ENCODE peak calls at places on chromosomes 4 and X, in five cellular contexts. N is NCI-H2081, Z is aorta, J is GM12892, Q is NCI-H774. A is an unnamed sample.

GRCh38 chrX:24838624-24839023 is 144.9 kb downstream of the POLA1 start:
- DNase-seq in N (peak), Z (no peak), J (no peak), Q (peak), A (no peak)

GRCh38 chr4:3305610-3306371 is 13.0 kb downstream of the RGS12 start:
- DNase-seq in N (peak), Z (peak), J (no peak), Q (no peak), A (no peak)

GRCh38 chr4:71045256-71045655 is 51.8 kb downstream of the DCK start:
- DNase-seq in N (no peak), Z (no peak), J (no peak), Q (no peak), A (no peak)

GRCh38 chr4:35494955-35495354 is 749.4 kb downstream of the ARAP2 start:
- DNase-seq in N (no peak), Z (peak), J (no peak), Q (no peak), A (no peak)

GRCh38 chrX:71615056-71615455 is 3.3 kb downstream of the CXCR3 start:
- DNase-seq in N (no peak), Z (no peak), J (no peak), Q (no peak), A (no peak)

GRCh38 chr4:182880387-182881356 is 36.5 kb downstream of the DCTD start:
- DNase-seq in N (no peak), Z (no peak), J (no peak), Q (no peak), A (no peak)

GRCh38 chr4:147287588-147287890 is 193.4 kb upstream of the EDNRA start:
- DNase-seq in N (no peak), Z (no peak), J (no peak), Q (no peak), A (no peak)

GRCh38 chr4:126647756-126648396 is 984.9 kb upstream of the INTU start:
- DNase-seq in N (no peak), Z (no peak), J (no peak), Q (no peak), A (peak)

GRCh38 chrX:120090208-120090607 is 12.7 kb upstream of the RHOXF2B start:
- DNase-seq in N (no peak), Z (no peak), J (no peak), Q (no peak), A (no peak)

GRCh38 chr4:188214861-188215260 is 75.6 kb downstream of the TRIML1 start:
- DNase-seq in N (no peak), Z (no peak), J (no peak), Q (no peak), A (no peak)

GRCh38 chrX:149909324-149910177 is 19.8 kb upstream of the HSFX4 start:
- DNase-seq in N (no peak), Z (no peak), J (no peak), Q (no peak), A (no peak)

GRCh38 chr4:164876680-164877324 is at the start of gene APELA:
- DNase-seq in N (peak), Z (no peak), J (peak), Q (no peak), A (no peak)

GRCh38 chr4:156242390-156242789 is 288.7 kb upstream of the CTSO start:
- DNase-seq in N (no peak), Z (no peak), J (no peak), Q (no peak), A (no peak)

GRCh38 chr4:27514711-27515110 is 654.1 kb downstream of the STIM2 start:
- DNase-seq in N (no peak), Z (no peak), J (no peak), Q (no peak), A (no peak)

GRCh38 chrX:51456814-51457213 is 39.6 kb downstream of the NUDT11 start:
- DNase-seq in N (no peak), Z (no peak), J (no peak), Q (peak), A (no peak)

GRCh38 chr4:134337584-134337983 is 136.0 kb upstream of the PABPC4L start:
- DNase-seq in N (no peak), Z (no peak), J (no peak), Q (no peak), A (no peak)

GRCh38 chrX:120302434-120302833 is 8.8 kb downstream of the TMEM255A start:
- DNase-seq in N (no peak), Z (no peak), J (no peak), Q (peak), A (no peak)

GRCh38 chrX:12946838-12947544 is 27.9 kb upstream of the TMSB4X start:
- DNase-seq in N (peak), Z (no peak), J (no peak), Q (peak), A (peak)

GRCh38 chrX:105758784-105759183 is 63.6 kb upstream of the NRK start:
- DNase-seq in N (no peak), Z (no peak), J (no peak), Q (no peak), A (no peak)

GRCh38 chr4:188887905-188888304 is 748.7 kb downstream of the TRIML1 start:
- DNase-seq in N (no peak), Z (no peak), J (no peak), Q (no peak), A (no peak)

GRCh38 chr4:105472871-105473339 is 957 bp downstream of the PPA2 start:
- DNase-seq in N (no peak), Z (no peak), J (peak), Q (no peak), A (no peak)

GRCh38 chr4:101458914-101459313 is 111.6 kb upstream of the PPP3CA start:
- DNase-seq in N (no peak), Z (no peak), J (no peak), Q (no peak), A (no peak)

GRCh38 chrX:2384486-2384885 is 116.3 kb downstream of the DHRSX start:
- DNase-seq in N (no peak), Z (no peak), J (no peak), Q (no peak), A (no peak)

GRCh38 chr4:37540486-37540885 is 145.7 kb downstream of the RELL1 start:
- DNase-seq in N (no peak), Z (no peak), J (no peak), Q (no peak), A (peak)

GRCh38 chr4:2416564-2417195 is 1.8 kb downstream of the ZFYVE28 start:
- DNase-seq in N (no peak), Z (no peak), J (no peak), Q (no peak), A (no peak)

GRCh38 chr4:104815593-104816156 is 321.0 kb upstream of the CXXC4 start:
- DNase-seq in N (no peak), Z (no peak), J (no peak), Q (no peak), A (no peak)

GRCh38 chr4:166846939-166847338 is 387.4 kb downstream of the SPOCK3 start:
- DNase-seq in N (no peak), Z (no peak), J (no peak), Q (no peak), A (no peak)

GRCh38 chrX:18955676-18956075 is 28.2 kb downstream of the PHKA2 start:
- DNase-seq in N (no peak), Z (no peak), J (no peak), Q (no peak), A (no peak)

GRCh38 chrX:152445926-152446325 is 5.2 kb downstream of the GABRA3 start:
- DNase-seq in N (no peak), Z (no peak), J (no peak), Q (no peak), A (no peak)

GRCh38 chr4:111450867-111451266 is 694.4 kb upstream of the FAM241A start:
- DNase-seq in N (peak), Z (no peak), J (no peak), Q (no peak), A (no peak)

GRCh38 chr4:78693777-78694456 is 82.2 kb upstream of the BMP2K start:
- DNase-seq in N (no peak), Z (no peak), J (no peak), Q (no peak), A (no peak)

GRCh38 chrX:85569691-85570090 is 190.2 kb upstream of the POF1B start:
- DNase-seq in N (peak), Z (no peak), J (no peak), Q (peak), A (peak)